ENCODE peak calls at places on chromosomes 4 and X, in six cellular contexts. Y is GM12865, G is MCF 10A, Z is nephron progenitor cell, E is breast epithelium, Q is ovary. T is an unnamed sample.

GRCh38 chrX:7116081-7116480 is 31.4 kb upstream of the STS start:
- DNase-seq in Y (no peak), G (no peak), Z (no peak), E (no peak), Q (no peak), T (no peak)

GRCh38 chrX:13090261-13091110 is 46.1 kb upstream of the FAM9C start:
- DNase-seq in Y (peak), G (no peak), Z (no peak), E (no peak), Q (no peak), T (no peak)

GRCh38 chr4:153530284-153530995 is 64.3 kb downstream of the TMEM131L start:
- DNase-seq in Y (peak), G (no peak), Z (no peak), E (no peak), Q (no peak), T (no peak)

GRCh38 chrX:13899607-13900006 is 82.7 kb upstream of the GPM6B start:
- DNase-seq in Y (no peak), G (peak), Z (no peak), E (no peak), Q (no peak), T (no peak)

GRCh38 chrX:53714580-53715335 is 28.2 kb upstream of the HUWE1 start:
- DNase-seq in Y (peak), G (peak), Z (no peak), E (peak), Q (no peak), T (peak)

GRCh38 chr4:145195167-145195952 is 15.0 kb upstream of the OTUD4 start:
- DNase-seq in Y (peak), G (peak), Z (no peak), E (no peak), Q (no peak), T (no peak)

GRCh38 chr4:3123201-3123671 is 48.8 kb downstream of the HTT start:
- DNase-seq in Y (no peak), G (no peak), Z (no peak), E (no peak), Q (no peak), T (no peak)

GRCh38 chrX:20355187-20355586 is 88.5 kb upstream of the RPS6KA3 start:
- DNase-seq in Y (no peak), G (no peak), Z (no peak), E (no peak), Q (no peak), T (no peak)

GRCh38 chr4:156870861-156871260 is 100.7 kb downstream of the PDGFC start:
- DNase-seq in Y (no peak), G (no peak), Z (no peak), E (no peak), Q (no peak), T (no peak)

GRCh38 chr4:77852892-77853495 is 9.6 kb upstream of the MRPL1 start:
- DNase-seq in Y (peak), G (no peak), Z (no peak), E (no peak), Q (no peak), T (peak)

GRCh38 chrX:97556359-97556758 is 672.7 kb downstream of the RPA4 start:
- DNase-seq in Y (no peak), G (no peak), Z (no peak), E (no peak), Q (no peak), T (no peak)

GRCh38 chrX:15664487-15665444 is at the start of gene CLTRN:
- DNase-seq in Y (no peak), G (no peak), Z (no peak), E (no peak), Q (no peak), T (no peak)

GRCh38 chrX:153684447-153685178 is 3.1 kb upstream of the SLC6A8 start:
- DNase-seq in Y (no peak), G (no peak), Z (no peak), E (peak), Q (no peak), T (no peak)

GRCh38 chrX:102154218-102154860 is 1.4 kb downstream of the BEX5 start:
- DNase-seq in Y (no peak), G (no peak), Z (peak), E (no peak), Q (peak), T (no peak)
- TF ChIP-seq CTCF in Y (no peak), G (no peak), Z (peak), E (no peak), Q (no peak), T (no peak)

DNA sequence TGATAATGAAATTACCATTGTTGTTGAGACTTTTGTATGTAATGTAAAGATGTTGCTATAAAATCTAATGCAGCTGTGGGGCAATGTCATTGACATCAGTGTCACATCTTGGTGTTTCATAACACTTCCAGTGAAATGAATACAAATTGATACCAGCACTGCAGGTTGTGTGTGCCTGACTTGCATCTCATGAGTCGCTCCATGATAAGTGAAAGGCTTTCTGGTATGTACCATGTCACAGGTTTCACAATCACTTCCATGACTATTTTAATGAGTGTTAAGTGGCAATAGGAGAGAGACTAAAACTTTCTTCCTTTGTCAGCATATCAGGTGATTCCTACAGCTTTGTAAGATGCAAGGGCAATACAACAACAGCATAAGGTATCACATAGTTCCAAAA is 94.4 kb downstream of the ABCB7 start:
- DNase-seq in Y (no peak), G (no peak), Z (no peak), E (no peak), Q (no peak), T (no peak)
- TF ChIP-seq CTCF in Y (no peak), G (no peak), Z (no peak), E (no peak), Q (no peak), T (no peak)

DNA sequence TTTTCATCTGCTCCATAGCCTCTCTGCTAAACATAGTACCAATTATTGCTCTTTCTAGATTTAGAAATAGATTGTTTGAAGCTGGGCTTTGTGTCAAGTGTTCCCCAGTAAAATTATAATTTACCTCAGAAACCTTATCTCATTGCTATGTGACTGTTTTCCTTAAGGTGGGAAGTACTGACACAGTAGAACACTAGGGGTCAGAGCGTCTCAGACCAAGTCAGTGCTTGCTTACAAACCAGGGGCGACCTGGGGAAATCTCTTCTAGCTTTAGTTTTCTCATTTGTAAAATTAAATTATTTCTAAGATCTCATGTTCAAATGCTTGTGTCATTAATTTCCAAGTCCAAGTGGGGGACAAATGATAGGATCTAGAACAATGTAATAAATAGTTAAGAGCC is 360.4 kb downstream of the RAPGEF2 start:
- DNase-seq in Y (no peak), G (no peak), Z (no peak), E (no peak), Q (no peak), T (no peak)
- TF ChIP-seq CTCF in Y (no peak), G (no peak), Z (no peak), E (no peak), Q (no peak), T (no peak)

GRCh38 chrX:47316276-47317025 is 53.9 kb upstream of the ZNF157 start:
- DNase-seq in Y (peak), G (no peak), Z (peak), E (no peak), Q (no peak), T (no peak)

GRCh38 chrX:47313056-47313455 is 57.3 kb upstream of the ZNF157 start:
- DNase-seq in Y (no peak), G (no peak), Z (no peak), E (no peak), Q (no peak), T (no peak)

DNA sequence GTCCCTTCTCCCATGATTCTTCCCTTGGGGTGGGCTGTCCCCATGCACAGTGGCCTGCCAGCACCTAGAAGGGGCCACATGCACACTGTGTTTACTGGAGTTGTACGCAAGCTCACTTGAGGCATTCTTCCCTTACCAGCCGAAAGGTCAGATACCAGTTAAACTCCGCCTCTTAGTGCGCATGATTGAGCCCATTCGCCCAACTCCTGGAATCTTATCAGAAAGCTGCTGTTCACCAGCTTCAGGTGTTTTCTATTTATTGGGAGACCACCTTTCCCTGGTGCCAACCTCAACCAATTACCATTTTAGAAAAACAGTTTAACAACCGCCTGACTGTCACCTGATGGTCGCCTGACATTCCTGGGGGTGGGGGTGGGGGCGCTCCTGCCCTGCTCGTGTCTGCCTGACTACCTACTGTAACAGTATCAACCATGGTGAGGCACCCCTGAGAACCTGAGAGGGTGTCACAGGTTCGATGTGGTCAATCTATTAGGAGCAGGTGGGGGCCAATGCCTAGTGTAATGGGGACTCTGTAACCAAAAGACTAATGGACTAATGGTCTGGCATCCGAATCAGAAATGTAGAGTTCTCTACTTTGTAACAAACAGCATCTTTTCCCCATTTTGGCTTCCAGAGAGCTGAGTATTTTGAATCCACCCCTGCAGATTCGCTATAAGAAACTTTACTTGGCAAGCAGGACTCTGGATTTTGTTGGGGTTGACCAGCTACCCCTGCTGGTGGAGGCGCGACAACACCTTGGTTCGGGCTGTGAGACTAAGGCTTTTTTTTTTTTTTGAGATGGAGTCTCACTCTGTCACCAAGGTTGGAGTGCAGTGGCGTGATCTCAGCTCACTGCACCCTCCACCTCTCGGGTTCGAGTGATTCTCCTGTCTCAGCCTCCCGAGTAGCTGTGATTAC is 58.3 kb upstream of the ZNF157 start:
- DNase-seq in Y (peak), G (peak), Z (peak), E (no peak), Q (peak), T (no peak)
- TF ChIP-seq CTCF in Y (peak), G (peak), Z (peak), E (no peak), Q (no peak), T (no peak)

DNA sequence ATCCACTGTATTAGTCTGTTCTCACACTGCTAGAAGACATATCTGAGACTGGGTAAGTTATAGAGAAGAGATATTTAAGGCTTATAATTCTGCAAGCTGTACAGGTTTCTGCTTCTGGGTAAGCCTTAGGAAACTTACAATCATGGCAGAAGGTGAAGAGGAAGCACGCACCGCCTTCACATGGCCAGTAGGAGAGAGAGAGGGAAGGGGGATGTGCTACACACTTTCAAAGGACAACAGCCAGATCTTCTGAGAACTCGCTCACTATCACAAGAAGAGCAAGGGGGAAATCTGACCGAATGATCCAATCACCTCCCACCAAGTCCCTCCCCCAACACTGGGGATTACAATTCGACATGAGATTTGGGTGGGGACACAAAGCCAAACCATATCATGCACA is 13.0 kb downstream of the FRYL start:
- DNase-seq in Y (no peak), G (no peak), Z (no peak), E (no peak), Q (no peak), T (no peak)
- TF ChIP-seq CTCF in Y (no peak), G (no peak), Z (no peak), E (no peak), Q (no peak), T (no peak)

GRCh38 chr4:44425614-44426208 is 22.9 kb downstream of the KCTD8 start:
- DNase-seq in Y (no peak), G (peak), Z (peak), E (no peak), Q (no peak), T (no peak)
- TF ChIP-seq CTCF in Y (no peak), G (peak), Z (peak), E (no peak), Q (no peak), T (no peak)

GRCh38 chr4:163194593-163194992 is 27.9 kb upstream of the NAF1 start:
- DNase-seq in Y (no peak), G (no peak), Z (no peak), E (no peak), Q (no peak), T (no peak)

GRCh38 chr4:163195247-163195765 is 28.6 kb upstream of the NAF1 start:
- DNase-seq in Y (no peak), G (no peak), Z (no peak), E (no peak), Q (no peak), T (no peak)

GRCh38 chr4:163196904-163197505 is 30.3 kb upstream of the NAF1 start:
- DNase-seq in Y (no peak), G (no peak), Z (no peak), E (no peak), Q (no peak), T (no peak)

GRCh38 chr4:163193717-163194116 is 27.0 kb upstream of the NAF1 start:
- DNase-seq in Y (no peak), G (no peak), Z (no peak), E (no peak), Q (no peak), T (no peak)

GRCh38 chr4:163191999-163192398 is 25.3 kb upstream of the NAF1 start:
- DNase-seq in Y (peak), G (no peak), Z (no peak), E (no peak), Q (no peak), T (no peak)
- TF ChIP-seq CTCF in Y (no peak), G (no peak), Z (no peak), E (no peak), Q (no peak), T (no peak)

GRCh38 chr4:121421594-121421993 is 40.8 kb upstream of the QRFPR start:
- DNase-seq in Y (peak), G (peak), Z (no peak), E (no peak), Q (no peak), T (no peak)
- TF ChIP-seq CTCF in Y (peak), G (peak), Z (no peak), E (no peak), Q (no peak), T (no peak)

GRCh38 chr4:99402765-99403164 is 32.4 kb downstream of the ADH7 start:
- DNase-seq in Y (no peak), G (no peak), Z (no peak), E (no peak), Q (no peak), T (no peak)
- TF ChIP-seq CTCF in Y (no peak), G (no peak), Z (no peak), E (no peak), Q (no peak), T (no peak)

GRCh38 chr4:112951362-112951962 is 98.0 kb upstream of the ANK2 start:
- DNase-seq in Y (peak), G (peak), Z (no peak), E (no peak), Q (no peak), T (no peak)
- TF ChIP-seq CTCF in Y (peak), G (peak), Z (peak), E (no peak), Q (no peak), T (no peak)

T was measured in activated B cell treated with CpG ODN at 0.5 μM for 24 hours.